ENCODE peak calls at places on chromosomes 13 and 19, in ten cellular contexts. Z is endothelial cell, O is BE2C, S is mesothelial cell of epicardium, Q is spleen, B is MCF 10A, A is cardiac fibroblast, J is A549, F is HFFc6, P is pancreas. K is an unnamed sample.

GRCh38 chr13:94662274-94662945 is 49.9 kb downstream of the SOX21 start:
- DNase-seq in A (no peak), O (no peak), J (no peak), P (no peak), Z (no peak), Q (no peak), F (no peak), S (no peak), B (no peak), K (no peak)

GRCh38 chr19:3479177-3479818 is 1.0 kb downstream of the SMIM24 start:
- DNase-seq in P (no peak), O (peak), Q (no peak), J (no peak), B (no peak), F (no peak), S (no peak), A (no peak), Z (no peak), K (peak)

GRCh38 chr19:40398417-40399056 is 8.6 kb upstream of the HIPK4 start:
- DNase-seq in F (no peak), J (no peak), Q (no peak), B (no peak), S (no peak), P (no peak), O (peak), A (no peak), Z (no peak), K (peak)

GRCh38 chr13:32423592-32423991 is 4.3 kb downstream of the N4BP2L1 start:
- DNase-seq in B (no peak), A (no peak), J (no peak), P (no peak), F (no peak), S (no peak), Z (no peak), Q (no peak), O (no peak), K (no peak)

GRCh38 chr19:35088514-35088913 is 27.1 kb upstream of the FXYD3 start:
- DNase-seq in F (peak), B (peak), Q (no peak), J (peak), Z (no peak), S (no peak), P (no peak), O (no peak), A (peak), K (no peak)

GRCh38 chr19:48627865-48628314 is 8.6 kb downstream of the SPHK2 start:
- DNase-seq in P (no peak), B (no peak), O (no peak), Q (peak), S (no peak), Z (no peak), F (no peak), A (no peak), J (no peak), K (no peak)

GRCh38 chr19:18763674-18764590 is 27.2 kb downstream of the COMP start:
- DNase-seq in O (peak), B (peak), Z (no peak), F (peak), Q (no peak), S (no peak), P (no peak), J (no peak), A (peak), K (no peak)

GRCh38 chr19:507286-508203 is at the start of gene TPGS1:
- DNase-seq in F (peak), S (peak), B (peak), J (no peak), A (peak), P (peak), Q (peak), Z (peak), O (peak), K (peak)

GRCh38 chr19:34393031-34393430 is 11.2 kb upstream of the PDCD2L start:
- DNase-seq in B (no peak), A (no peak), P (no peak), F (no peak), S (no peak), Z (no peak), J (no peak), O (no peak), Q (no peak), K (no peak)

GRCh38 chr19:5691205-5691929 is 1.3 kb downstream of the RPL36 start:
- DNase-seq in F (no peak), S (no peak), A (peak), O (peak), B (peak), P (peak), Z (no peak), Q (peak), J (no peak), K (no peak)

GRCh38 chr13:113650731-113651148 is 7.3 kb downstream of the ATP4B start:
- DNase-seq in B (no peak), F (no peak), S (peak), Z (no peak), P (no peak), A (no peak), J (no peak), Q (peak), O (peak), K (no peak)

GRCh38 chr13:40508112-40508511 is 158.3 kb downstream of the FOXO1 start:
- DNase-seq in Z (no peak), B (no peak), S (no peak), P (no peak), O (no peak), J (no peak), F (peak), A (peak), Q (no peak), K (no peak)

GRCh38 chr19:17487240-17488121 is 17.2 kb downstream of the SLC27A1 start:
- DNase-seq in S (no peak), P (no peak), Q (no peak), A (no peak), F (no peak), J (no peak), B (no peak), Z (no peak), O (no peak), K (no peak)

GRCh38 chr19:20269461-20269860 is 102.4 kb downstream of the ZNF486 start:
- DNase-seq in F (no peak), Z (no peak), A (no peak), Q (no peak), B (no peak), P (no peak), S (no peak), O (no peak), J (no peak), K (no peak)

GRCh38 chr19:39211731-39212376 is 7.8 kb upstream of the SYCN start:
- DNase-seq in A (no peak), B (peak), P (no peak), Q (no peak), O (no peak), J (no peak), S (no peak), Z (no peak), F (no peak), K (no peak)

GRCh38 chr19:50005428-50005827 is 19.7 kb downstream of the VRK3 start:
- DNase-seq in A (no peak), Q (no peak), Z (no peak), B (no peak), S (no peak), O (no peak), P (no peak), J (no peak), F (no peak), K (no peak)

GRCh38 chr19:43506629-43507028 is 2.1 kb upstream of the PHLDB3 start:
- DNase-seq in A (no peak), Q (no peak), P (no peak), B (no peak), F (no peak), Z (no peak), J (no peak), O (no peak), S (no peak), K (no peak)

DNA sequence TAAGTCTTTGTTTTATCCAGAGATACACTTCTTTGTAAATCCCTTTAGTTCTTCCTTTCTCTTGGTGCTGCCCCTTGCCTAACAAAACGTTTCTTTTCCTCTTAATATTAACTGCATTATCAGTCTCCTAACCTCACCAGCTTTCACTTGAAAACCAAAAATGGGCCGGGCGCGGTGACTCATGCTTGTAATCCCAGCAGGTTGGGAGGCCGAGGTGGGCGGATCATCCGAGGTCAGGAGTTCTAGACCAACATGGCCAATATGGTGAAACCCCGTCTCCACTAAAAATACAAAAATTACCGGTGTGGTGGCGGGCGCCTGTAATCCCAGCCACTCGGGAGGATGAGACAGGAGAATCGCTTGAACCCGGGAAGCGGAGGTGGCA is 329.8 kb upstream of the MIR17HG start:
- DNase-seq in A (no peak), Q (no peak), B (peak), O (peak), Z (no peak), S (no peak), P (no peak), F (no peak), J (peak), K (no peak)
- TF ChIP-seq CTCF in A (no peak), Q (no peak), B (no peak), O (no peak), Z (peak), S (no peak), P (no peak), F (no peak), J (no peak), K (peak)

DNA sequence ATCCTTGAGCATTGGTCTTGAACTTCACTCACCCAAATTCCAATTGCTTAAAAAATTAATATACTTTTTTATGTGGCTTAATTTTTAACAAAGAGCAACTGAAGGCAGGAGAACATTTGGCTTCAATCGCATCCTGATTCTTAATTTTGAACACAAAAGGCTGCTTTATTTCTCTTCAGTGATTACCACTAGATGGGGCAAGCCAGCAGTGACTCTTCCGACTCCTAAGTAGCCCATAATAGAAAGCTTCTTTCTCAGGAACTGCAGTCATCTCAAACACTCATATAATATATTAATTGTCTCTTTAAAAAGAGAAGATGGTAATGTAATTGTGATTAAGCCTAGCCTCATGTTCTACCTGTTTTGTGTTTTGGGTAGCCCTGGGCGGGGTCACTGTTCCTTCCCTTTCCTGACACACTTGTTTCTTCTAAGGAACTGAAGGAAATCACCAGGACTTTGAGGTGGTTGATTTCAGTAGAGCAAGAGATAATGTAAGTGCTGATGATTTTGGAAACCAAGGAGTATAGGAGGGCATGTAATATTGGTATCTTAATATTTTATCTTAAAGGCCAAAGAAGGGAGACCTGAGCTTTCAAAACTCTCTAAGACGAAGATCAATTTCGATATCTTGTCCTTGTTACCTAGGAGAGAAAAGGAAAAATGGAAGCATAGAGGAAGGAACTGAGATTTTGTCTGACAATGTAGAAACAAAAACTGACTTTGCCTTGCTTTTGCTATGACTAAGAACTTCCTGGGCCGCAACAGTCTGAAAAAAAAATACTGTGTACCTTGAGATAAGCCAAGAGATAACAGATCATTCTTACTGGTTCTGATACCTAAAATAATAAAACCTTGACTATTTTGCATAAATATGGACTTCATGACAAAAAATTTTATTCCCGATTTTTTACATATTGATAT is 73.1 kb downstream of the TNFSF13B start:
- DNase-seq in A (peak), Q (no peak), S (no peak), B (peak), J (peak), F (peak), O (no peak), P (no peak), Z (no peak), K (no peak)
- TF ChIP-seq CTCF in A (peak), Q (peak), S (peak), B (peak), J (peak), F (peak), O (peak), P (no peak), Z (no peak), K (peak)

GRCh38 chr13:21176195-21176981 is at the start of the genes MRPL57 and SKA3:
- DNase-seq in A (peak), O (peak), S (peak), Q (peak), P (peak), F (peak), Z (peak), B (peak), J (peak), K (peak)
- TF ChIP-seq CTCF in A (peak), O (no peak), S (no peak), Q (peak), P (no peak), F (peak), Z (no peak), B (no peak), J (no peak), K (no peak)

DNA sequence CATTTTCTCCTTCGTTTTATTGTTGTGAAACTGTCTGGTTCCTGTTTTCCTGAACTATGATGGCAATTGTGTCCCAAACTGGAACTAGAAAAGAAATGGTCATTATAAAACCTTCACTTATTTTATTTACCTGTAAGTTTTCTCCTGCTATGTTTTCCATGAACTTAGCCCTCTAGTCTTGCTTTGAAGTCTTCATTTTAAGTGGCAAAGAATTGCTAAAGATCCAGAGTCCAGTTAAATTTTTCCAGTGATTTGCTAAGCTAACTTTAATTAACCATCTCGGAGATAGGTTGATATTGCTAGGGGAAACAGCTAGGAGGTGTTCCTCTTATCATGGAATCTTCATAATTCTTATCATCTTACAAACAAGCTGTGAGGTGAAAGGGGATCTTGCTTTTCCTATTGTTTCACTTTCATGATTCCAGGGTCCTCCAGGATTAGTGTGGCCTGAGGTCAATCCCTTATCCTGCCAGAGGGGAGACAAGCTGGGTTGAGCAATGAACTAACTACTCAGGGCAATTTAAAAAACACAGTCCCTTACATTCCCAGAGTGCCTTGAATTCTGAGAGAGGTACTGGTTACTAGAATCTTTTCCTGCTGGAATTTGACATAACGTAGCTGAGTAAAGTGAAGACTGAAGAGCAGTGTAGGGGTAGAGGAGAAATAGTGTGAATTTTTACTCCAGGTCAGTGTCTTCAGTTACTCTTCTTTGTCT is 112.5 kb downstream of the ESD start:
- DNase-seq in F (no peak), O (no peak), B (no peak), J (no peak), P (no peak), S (no peak), A (peak), Q (no peak), Z (peak), K (no peak)
- TF ChIP-seq CTCF in F (no peak), O (peak), B (no peak), J (no peak), P (no peak), S (no peak), A (no peak), Q (no peak), Z (peak), K (no peak)